ENCODE peak calls at places on chromosome 1, in five cellular contexts. N, E, X, K and U are unnamed samples.

GRCh38 chr1:9596419-9597123 is 7.9 kb downstream of the TMEM201 start:
- DNase-seq in E (no peak), X (no peak), N (no peak), K (no peak), U (no peak)

GRCh38 chr1:61318319-61319125 is 236.2 kb downstream of the NFIA start:
- DNase-seq in E (peak), N (peak), X (no peak), K (no peak), U (peak)

GRCh38 chr1:213381572-213382084 is 330.6 kb downstream of the RPS6KC1 start:
- DNase-seq in X (no peak), E (no peak), K (no peak), N (no peak), U (no peak)

GRCh38 chr1:65717815-65718454 is 74.8 kb upstream of the PDE4B start:
- DNase-seq in N (no peak), X (peak), E (no peak), K (no peak), U (no peak)

GRCh38 chr1:86645866-86646647 is 58.3 kb upstream of the SH3GLB1 start:
- DNase-seq in K (no peak), N (no peak), X (no peak), E (no peak), U (no peak)

GRCh38 chr1:184870319-184870718 is 104.0 kb downstream of the NIBAN1 start:
- DNase-seq in X (no peak), E (no peak), N (no peak), K (no peak), U (peak)

GRCh38 chr1:32939655-32940371 is 24.8 kb downstream of the RNF19B start:
- DNase-seq in E (no peak), N (no peak), K (no peak), X (no peak), U (no peak)

GRCh38 chr1:70358921-70359564 is 4.5 kb upstream of the ANKRD13C start:
- DNase-seq in K (no peak), E (no peak), X (no peak), N (no peak), U (peak)

GRCh38 chr1:94820918-94821317 is 761 bp downstream of the SLC44A3 start:
- DNase-seq in X (peak), E (no peak), K (no peak), N (no peak), U (no peak)

GRCh38 chr1:230208619-230209261 is 141.7 kb downstream of the GALNT2 start:
- DNase-seq in K (peak), X (no peak), E (peak), N (no peak), U (peak)

GRCh38 chr1:245234217-245235120 is 79.7 kb downstream of the KIF26B start:
- DNase-seq in E (no peak), N (no peak), X (no peak), K (no peak), U (no peak)

GRCh38 chr1:97820470-97821188 is 100.2 kb downstream of the DPYD start:
- DNase-seq in X (peak), E (no peak), N (peak), K (no peak), U (no peak)

GRCh38 chr1:66282343-66282852 is 251.6 kb upstream of the SGIP1 start:
- DNase-seq in N (no peak), E (peak), K (peak), X (peak), U (peak)

GRCh38 chr1:21468597-21468996 is 28.7 kb downstream of the NBPF3 start:
- DNase-seq in E (no peak), N (no peak), K (peak), X (no peak), U (no peak)

GRCh38 chr1:181630838-181631237 is 147.5 kb downstream of the CACNA1E start:
- DNase-seq in N (no peak), K (no peak), X (no peak), E (no peak), U (no peak)

GRCh38 chr1:161484613-161485012 is 20.6 kb upstream of the FCGR2A start:
- DNase-seq in N (no peak), X (peak), K (no peak), E (no peak), U (no peak)

GRCh38 chr1:232249335-232249734 is 380.6 kb downstream of the SIPA1L2 start:
- DNase-seq in K (no peak), X (no peak), N (no peak), E (no peak), U (no peak)